ENCODE peak calls at places on chromosomes 16 and 17, in five cellular contexts. One of them, this sample, is unnamed.

GRCh38 chr17:3513305-3514035 is 37.7 kb downstream of the ASPA start:
- DNase-seq in left ventricle myocardium inferior: no peak
- DNase-seq in spleen: no peak
- DNase-seq in endothelial cell of umbilical vein: no peak
- DNase-seq in AG09319: no peak
- DNase-seq in this sample: peak; percentile 57

GRCh38 chr16:69481901-69482341 is 57.5 kb downstream of the CYB5B start:
- DNase-seq in left ventricle myocardium inferior: peak; percentile 92
- DNase-seq in spleen: peak; percentile 85
- DNase-seq in endothelial cell of umbilical vein: peak; percentile 97
- DNase-seq in AG09319: peak; percentile 42
- DNase-seq in this sample: peak; percentile 92

GRCh38 chr17:78933959-78934568 is 8.9 kb upstream of the TIMP2 start:
- DNase-seq in left ventricle myocardium inferior: peak; percentile 95
- DNase-seq in spleen: peak; percentile 86
- DNase-seq in endothelial cell of umbilical vein: peak; percentile 96
- DNase-seq in AG09319: peak; percentile 97
- DNase-seq in this sample: peak; percentile 100

GRCh38 chr16:78563905-78564304 is 464.5 kb downstream of the WWOX start:
- DNase-seq in left ventricle myocardium inferior: no peak
- DNase-seq in spleen: no peak
- DNase-seq in endothelial cell of umbilical vein: no peak
- DNase-seq in AG09319: no peak
- DNase-seq in this sample: no peak

GRCh38 chr16:13995194-13995593 is 75.2 kb downstream of the ERCC4 start:
- DNase-seq in left ventricle myocardium inferior: no peak
- DNase-seq in spleen: no peak
- DNase-seq in endothelial cell of umbilical vein: no peak
- DNase-seq in AG09319: no peak
- DNase-seq in this sample: no peak

GRCh38 chr16:80569440-80570105 is 28.8 kb downstream of the DYNLRB2 start:
- DNase-seq in left ventricle myocardium inferior: no peak
- DNase-seq in spleen: no peak
- DNase-seq in endothelial cell of umbilical vein: peak; percentile 33
- DNase-seq in AG09319: no peak
- DNase-seq in this sample: no peak

GRCh38 chr17:82029391-82029790 is 2.1 kb upstream of the RAC3 start:
- DNase-seq in left ventricle myocardium inferior: peak; percentile 50
- DNase-seq in spleen: no peak
- DNase-seq in endothelial cell of umbilical vein: no peak
- DNase-seq in AG09319: no peak
- DNase-seq in this sample: no peak

GRCh38 chr16:2520784-2521577 is 810 bp downstream of the AMDHD2 start:
- DNase-seq in left ventricle myocardium inferior: no peak
- DNase-seq in spleen: peak; percentile 93
- DNase-seq in endothelial cell of umbilical vein: no peak
- DNase-seq in AG09319: no peak
- DNase-seq in this sample: peak; percentile 74

GRCh38 chr16:50532576-50532975 is 15.6 kb upstream of the NKD1 start:
- DNase-seq in left ventricle myocardium inferior: no peak
- DNase-seq in spleen: peak; percentile 15
- DNase-seq in endothelial cell of umbilical vein: no peak
- DNase-seq in AG09319: no peak
- DNase-seq in this sample: no peak

GRCh38 chr17:76458580-76459490 is 5.9 kb upstream of the UBE2O start:
- DNase-seq in left ventricle myocardium inferior: peak; percentile 58
- DNase-seq in spleen: no peak
- DNase-seq in endothelial cell of umbilical vein: peak; percentile 54
- DNase-seq in AG09319: no peak
- DNase-seq in this sample: no peak

GRCh38 chr17:64442550-64442971 is 6.4 kb upstream of the MILR1 start:
- DNase-seq in left ventricle myocardium inferior: no peak
- DNase-seq in spleen: peak; percentile 81
- DNase-seq in endothelial cell of umbilical vein: no peak
- DNase-seq in AG09319: no peak
- DNase-seq in this sample: no peak

GRCh38 chr16:4414187-4414909 is 2.0 kb downstream of the CORO7 start:
- DNase-seq in left ventricle myocardium inferior: no peak
- DNase-seq in spleen: peak; percentile 82
- DNase-seq in endothelial cell of umbilical vein: no peak
- DNase-seq in AG09319: no peak
- DNase-seq in this sample: no peak

GRCh38 chr16:81523387-81524115 is 78.9 kb downstream of the CMIP start:
- DNase-seq in left ventricle myocardium inferior: no peak
- DNase-seq in spleen: peak; percentile 56
- DNase-seq in endothelial cell of umbilical vein: no peak
- DNase-seq in AG09319: no peak
- DNase-seq in this sample: no peak

GRCh38 chr17:57735707-57736106 is 9.4 kb downstream of the CCDC182 start:
- DNase-seq in left ventricle myocardium inferior: no peak
- DNase-seq in spleen: no peak
- DNase-seq in endothelial cell of umbilical vein: no peak
- DNase-seq in AG09319: no peak
- DNase-seq in this sample: no peak

GRCh38 chr16:53123753-53124152 is 69.0 kb downstream of the CHD9 start:
- DNase-seq in left ventricle myocardium inferior: no peak
- DNase-seq in spleen: no peak
- DNase-seq in endothelial cell of umbilical vein: no peak
- DNase-seq in AG09319: no peak
- DNase-seq in this sample: no peak

GRCh38 chr17:42321555-42321954 is 33.3 kb downstream of the STAT5A start:
- DNase-seq in left ventricle myocardium inferior: no peak
- DNase-seq in spleen: no peak
- DNase-seq in endothelial cell of umbilical vein: no peak
- DNase-seq in AG09319: no peak
- DNase-seq in this sample: no peak

GRCh38 chr17:4453821-4454591 is 20.3 kb downstream of the SPNS3 start:
- DNase-seq in left ventricle myocardium inferior: no peak
- DNase-seq in spleen: no peak
- DNase-seq in endothelial cell of umbilical vein: no peak
- DNase-seq in AG09319: no peak
- DNase-seq in this sample: no peak

GRCh38 chr17:68561319-68561718 is 39.8 kb downstream of the FAM20A start:
- DNase-seq in left ventricle myocardium inferior: no peak
- DNase-seq in spleen: no peak
- DNase-seq in endothelial cell of umbilical vein: no peak
- DNase-seq in AG09319: no peak
- DNase-seq in this sample: no peak

GRCh38 chr17:75144816-75145511 is 9.3 kb downstream of the JPT1 start:
- DNase-seq in left ventricle myocardium inferior: no peak
- DNase-seq in spleen: peak; percentile 44
- DNase-seq in endothelial cell of umbilical vein: no peak
- DNase-seq in AG09319: no peak
- DNase-seq in this sample: no peak

GRCh38 chr16:75250809-75251279 is 580 bp downstream of the BCAR1 start:
- DNase-seq in left ventricle myocardium inferior: peak; percentile 31
- DNase-seq in spleen: no peak
- DNase-seq in endothelial cell of umbilical vein: no peak
- DNase-seq in AG09319: no peak
- DNase-seq in this sample: peak; percentile 79

GRCh38 chr16:70784692-70785317 is 16.2 kb downstream of the VAC14 start:
- DNase-seq in left ventricle myocardium inferior: no peak
- DNase-seq in spleen: peak; percentile 68
- DNase-seq in endothelial cell of umbilical vein: no peak
- DNase-seq in AG09319: no peak
- DNase-seq in this sample: no peak

GRCh38 chr16:55018881-55019280 is 88.2 kb downstream of the IRX5 start:
- DNase-seq in left ventricle myocardium inferior: no peak
- DNase-seq in spleen: no peak
- DNase-seq in endothelial cell of umbilical vein: no peak
- DNase-seq in AG09319: no peak
- DNase-seq in this sample: no peak

GRCh38 chr17:48990882-48991357 is 6.3 kb upstream of the IGF2BP1 start:
- DNase-seq in left ventricle myocardium inferior: no peak
- DNase-seq in spleen: no peak
- DNase-seq in endothelial cell of umbilical vein: no peak
- DNase-seq in AG09319: no peak
- DNase-seq in this sample: no peak

GRCh38 chr16:85582177-85582888 is 30.8 kb upstream of the GSE1 start:
- DNase-seq in left ventricle myocardium inferior: no peak
- DNase-seq in spleen: no peak
- DNase-seq in endothelial cell of umbilical vein: no peak
- DNase-seq in AG09319: no peak
- DNase-seq in this sample: no peak

GRCh38 chr17:16191604-16192003 is 23.7 kb downstream of the NCOR1 start:
- DNase-seq in left ventricle myocardium inferior: no peak
- DNase-seq in spleen: no peak
- DNase-seq in endothelial cell of umbilical vein: peak; percentile 93
- DNase-seq in AG09319: no peak
- DNase-seq in this sample: no peak

GRCh38 chr17:14061666-14062560 is 7.4 kb upstream of the COX10 start:
- DNase-seq in left ventricle myocardium inferior: no peak
- DNase-seq in spleen: no peak
- DNase-seq in endothelial cell of umbilical vein: peak; percentile 69
- DNase-seq in AG09319: peak; percentile 68
- DNase-seq in this sample: no peak

GRCh38 chr17:8318536-8318935 is 8.5 kb downstream of the ARHGEF15 start:
- DNase-seq in left ventricle myocardium inferior: no peak
- DNase-seq in spleen: no peak
- DNase-seq in endothelial cell of umbilical vein: no peak
- DNase-seq in AG09319: no peak
- DNase-seq in this sample: no peak

GRCh38 chr17:8322078-8322477 is 12.0 kb downstream of the ARHGEF15 start:
- DNase-seq in left ventricle myocardium inferior: no peak
- DNase-seq in spleen: no peak
- DNase-seq in endothelial cell of umbilical vein: no peak
- DNase-seq in AG09319: no peak
- DNase-seq in this sample: no peak

GRCh38 chr17:8320990-8321389 is 10.9 kb downstream of the ARHGEF15 start:
- DNase-seq in left ventricle myocardium inferior: no peak
- DNase-seq in spleen: no peak
- DNase-seq in endothelial cell of umbilical vein: no peak
- DNase-seq in AG09319: no peak
- DNase-seq in this sample: no peak

GRCh38 chr17:8318010-8318409 is 8.0 kb downstream of the ARHGEF15 start:
- DNase-seq in left ventricle myocardium inferior: no peak
- DNase-seq in spleen: no peak
- DNase-seq in endothelial cell of umbilical vein: no peak
- DNase-seq in AG09319: no peak
- DNase-seq in this sample: no peak

GRCh38 chr17:8320262-8320661 is 10.2 kb downstream of the ARHGEF15 start:
- DNase-seq in left ventricle myocardium inferior: no peak
- DNase-seq in spleen: peak; percentile 15
- DNase-seq in endothelial cell of umbilical vein: no peak
- DNase-seq in AG09319: no peak
- DNase-seq in this sample: no peak
- TF ChIP-seq CTCF in left ventricle myocardium inferior: no peak
- TF ChIP-seq CTCF in spleen: no peak
- TF ChIP-seq CTCF in endothelial cell of umbilical vein: no peak
- TF ChIP-seq CTCF in AG09319: no peak
- TF ChIP-seq CTCF in this sample: no peak

GRCh38 chr17:50196826-50197225 is 4.6 kb downstream of the COL1A1 start:
- DNase-seq in left ventricle myocardium inferior: no peak
- DNase-seq in spleen: no peak
- DNase-seq in endothelial cell of umbilical vein: no peak
- DNase-seq in AG09319: no peak
- DNase-seq in this sample: peak; percentile 79
- TF ChIP-seq CTCF in left ventricle myocardium inferior: no peak
- TF ChIP-seq CTCF in spleen: no peak
- TF ChIP-seq CTCF in endothelial cell of umbilical vein: no peak
- TF ChIP-seq CTCF in AG09319: no peak
- TF ChIP-seq CTCF in this sample: no peak

GRCh38 chr16:11058820-11059219 is 114.5 kb downstream of the CLEC16A start:
- DNase-seq in left ventricle myocardium inferior: no peak
- DNase-seq in spleen: no peak
- DNase-seq in endothelial cell of umbilical vein: no peak
- DNase-seq in AG09319: no peak
- DNase-seq in this sample: peak; percentile 7

GRCh38 chr16:11060364-11060763 is 116.0 kb downstream of the CLEC16A start:
- DNase-seq in left ventricle myocardium inferior: no peak
- DNase-seq in spleen: no peak
- DNase-seq in endothelial cell of umbilical vein: no peak
- DNase-seq in AG09319: no peak
- DNase-seq in this sample: peak; percentile 34

GRCh38 chr16:11057696-11058345 is 113.5 kb downstream of the CLEC16A start:
- DNase-seq in left ventricle myocardium inferior: no peak
- DNase-seq in spleen: no peak
- DNase-seq in endothelial cell of umbilical vein: no peak
- DNase-seq in AG09319: no peak
- DNase-seq in this sample: peak; percentile 50

GRCh38 chr16:11060856-11061255 is 116.5 kb downstream of the CLEC16A start:
- DNase-seq in left ventricle myocardium inferior: no peak
- DNase-seq in spleen: no peak
- DNase-seq in endothelial cell of umbilical vein: no peak
- DNase-seq in AG09319: no peak
- DNase-seq in this sample: peak; percentile 32

DNA sequence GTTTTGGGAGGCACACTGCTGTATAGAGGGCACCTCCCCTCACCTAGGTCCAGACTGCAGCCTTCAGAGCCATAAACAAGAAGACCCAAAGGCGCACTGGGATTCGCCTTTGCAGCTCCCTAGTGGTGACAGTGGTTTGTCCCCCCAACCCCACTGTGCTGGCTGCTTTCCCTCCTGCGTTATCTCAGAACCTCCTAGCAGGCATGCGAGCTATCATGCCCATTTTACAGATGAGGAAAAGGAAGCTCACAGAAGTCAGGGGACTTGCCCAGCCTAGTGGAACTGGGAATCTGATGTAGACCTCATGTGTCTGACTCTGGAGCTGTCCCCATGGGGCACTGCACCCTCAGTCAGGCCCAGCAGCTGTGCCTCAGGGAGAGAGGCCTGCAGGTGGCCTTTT is 115.2 kb downstream of the CLEC16A start:
- DNase-seq in left ventricle myocardium inferior: no peak
- DNase-seq in spleen: no peak
- DNase-seq in endothelial cell of umbilical vein: no peak
- DNase-seq in AG09319: no peak
- DNase-seq in this sample: peak; percentile 22
- TF ChIP-seq CTCF in left ventricle myocardium inferior: no peak
- TF ChIP-seq CTCF in spleen: no peak
- TF ChIP-seq CTCF in endothelial cell of umbilical vein: no peak
- TF ChIP-seq CTCF in AG09319: no peak
- TF ChIP-seq CTCF in this sample: no peak

GRCh38 chr16:6634151-6634550 is 698.5 kb upstream of the RBFOX1 start:
- DNase-seq in left ventricle myocardium inferior: no peak
- DNase-seq in spleen: no peak
- DNase-seq in endothelial cell of umbilical vein: no peak
- DNase-seq in AG09319: no peak
- DNase-seq in this sample: no peak

GRCh38 chr16:6625606-6626005 is 707.0 kb upstream of the RBFOX1 start:
- DNase-seq in left ventricle myocardium inferior: no peak
- DNase-seq in spleen: no peak
- DNase-seq in endothelial cell of umbilical vein: no peak
- DNase-seq in AG09319: no peak
- DNase-seq in this sample: no peak

GRCh38 chr16:6633441-6633840 is 699.2 kb upstream of the RBFOX1 start:
- DNase-seq in left ventricle myocardium inferior: no peak
- DNase-seq in spleen: no peak
- DNase-seq in endothelial cell of umbilical vein: no peak
- DNase-seq in AG09319: no peak
- DNase-seq in this sample: no peak

DNA sequence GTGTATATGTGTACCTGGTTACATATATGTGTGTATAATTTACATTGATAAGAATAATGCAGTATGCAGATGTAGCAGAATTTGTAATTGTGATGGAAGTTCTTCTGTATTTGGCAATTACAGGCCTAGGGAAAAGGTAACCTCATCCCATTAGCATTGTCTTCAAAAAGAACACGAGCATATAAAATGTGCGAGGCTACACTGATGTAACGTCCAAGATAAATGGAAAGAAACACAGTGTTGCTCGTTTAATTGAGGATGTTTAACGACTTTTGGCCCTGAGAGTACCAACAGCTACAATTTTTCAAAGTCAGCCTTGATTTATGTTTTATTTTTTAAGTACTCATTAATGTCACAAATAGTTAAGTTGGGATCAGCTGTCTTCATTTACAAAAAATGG is 703.5 kb upstream of the RBFOX1 start:
- DNase-seq in left ventricle myocardium inferior: no peak
- DNase-seq in spleen: no peak
- DNase-seq in endothelial cell of umbilical vein: no peak
- DNase-seq in AG09319: no peak
- DNase-seq in this sample: no peak
- TF ChIP-seq CTCF in left ventricle myocardium inferior: no peak
- TF ChIP-seq CTCF in spleen: no peak
- TF ChIP-seq CTCF in endothelial cell of umbilical vein: no peak
- TF ChIP-seq CTCF in AG09319: no peak
- TF ChIP-seq CTCF in this sample: no peak